ENCODE peak calls at places on chromosomes 12 and 14, in seven cellular contexts. C, J, O, H, F, U and G are unnamed samples.

GRCh38 chr14:28751467-28752058 is 15.0 kb upstream of the FOXG1 start:
- DNase-seq in O (peak), J (no peak), H (peak), C (peak), F (no peak), U (peak), G (peak)

GRCh38 chr14:92426237-92426636 is 87.3 kb upstream of the RIN3 start:
- DNase-seq in O (no peak), H (no peak), F (no peak), J (no peak), C (no peak), U (no peak), G (peak)

GRCh38 chr12:90999518-90999917 is 5.3 kb downstream of the EPYC start:
- DNase-seq in H (no peak), U (no peak), F (no peak), J (no peak), O (no peak), C (no peak), G (peak)

GRCh38 chr12:112916270-112916669 is 9.5 kb downstream of the OAS1 start:
- DNase-seq in C (no peak), U (no peak), H (no peak), J (no peak), O (no peak), F (no peak), G (no peak)

GRCh38 chr14:91350813-91351507 is 66.7 kb downstream of the CCDC88C start:
- DNase-seq in C (no peak), O (no peak), U (peak), F (no peak), J (no peak), H (no peak), G (no peak)

GRCh38 chr12:42589465-42590323 is at the start of gene PRICKLE1:
- DNase-seq in H (peak), F (no peak), J (peak), C (peak), U (no peak), O (no peak), G (peak)

GRCh38 chr12:82608706-82609105 is 78.0 kb upstream of the TMTC2 start:
- DNase-seq in F (no peak), U (no peak), C (no peak), O (no peak), H (no peak), J (no peak), G (peak)

GRCh38 chr12:1927751-1928351 is 9.4 kb upstream of the CACNA2D4 start:
- DNase-seq in C (no peak), J (no peak), F (no peak), U (no peak), H (peak), O (no peak), G (no peak)

GRCh38 chr12:89731614-89732013 is 23.0 kb upstream of the ATP2B1 start:
- DNase-seq in O (no peak), H (no peak), J (no peak), C (no peak), U (no peak), F (no peak), G (peak)

GRCh38 chr12:107992870-107993451 is 136.1 kb upstream of the WSCD2 start:
- DNase-seq in U (peak), J (peak), C (peak), F (peak), O (peak), H (peak), G (peak)

GRCh38 chr14:99073401-99073800 is 198.6 kb downstream of the BCL11B start:
- DNase-seq in O (no peak), H (no peak), J (no peak), C (no peak), U (no peak), F (no peak), G (no peak)

GRCh38 chr12:6112004-6112403 is 12.5 kb downstream of the VWF start:
- DNase-seq in U (no peak), H (peak), F (no peak), J (no peak), C (no peak), O (no peak), G (no peak)

GRCh38 chr14:55152052-55152753 is 23.2 kb downstream of the LGALS3 start:
- DNase-seq in H (no peak), F (no peak), C (no peak), U (no peak), J (no peak), O (no peak), G (peak)

GRCh38 chr12:17928708-17929366 is 161.2 kb downstream of the RERGL start:
- DNase-seq in H (no peak), O (peak), C (peak), U (no peak), J (no peak), F (peak), G (peak)

GRCh38 chr12:92899388-92900001 is 29.6 kb downstream of the EEA1 start:
- DNase-seq in U (no peak), J (no peak), H (peak), F (peak), C (peak), O (peak), G (peak)

GRCh38 chr14:55245657-55246268 is 25.5 kb upstream of the FBXO34 start:
- DNase-seq in U (no peak), C (no peak), F (no peak), H (no peak), O (peak), J (no peak), G (peak)

GRCh38 chr12:121933522-121934317 is 15.3 kb downstream of the CFAP251 start:
- DNase-seq in O (no peak), H (no peak), C (no peak), U (no peak), J (peak), F (peak), G (peak)

GRCh38 chr12:4648099-4648498 is 752 bp downstream of the AKAP3 start:
- DNase-seq in H (no peak), F (no peak), O (no peak), C (no peak), J (no peak), U (no peak), G (no peak)

GRCh38 chr12:31510034-31510433 is 80.9 kb downstream of the DENND5B start:
- DNase-seq in U (no peak), F (no peak), C (no peak), O (no peak), H (no peak), J (no peak), G (peak)

GRCh38 chr14:95480109-95480886 is 36.2 kb downstream of the SYNE3 start:
- DNase-seq in F (no peak), O (no peak), U (no peak), H (no peak), J (no peak), C (no peak), G (peak)

GRCh38 chr12:129459886-129460285 is 443.9 kb downstream of the TMEM132D start:
- DNase-seq in H (no peak), F (no peak), U (no peak), J (no peak), O (no peak), C (no peak), G (no peak)

GRCh38 chr12:19423531-19423930 is 15.8 kb upstream of the AEBP2 start:
- DNase-seq in J (no peak), C (no peak), O (no peak), U (no peak), H (no peak), F (no peak), G (no peak)

GRCh38 chr12:1318327-1319031 is 275.9 kb downstream of the FBXL14 start:
- DNase-seq in H (no peak), O (no peak), U (no peak), F (no peak), J (no peak), C (no peak), G (peak)

GRCh38 chr14:68458840-68459469 is 333.9 kb downstream of the ZFP36L1 start:
- DNase-seq in J (no peak), U (no peak), C (peak), H (peak), O (peak), F (no peak), G (peak)

GRCh38 chr14:50605776-50606175 is 45.8 kb downstream of the ATL1 start:
- DNase-seq in H (no peak), O (no peak), C (no peak), J (no peak), U (no peak), F (no peak), G (peak)

GRCh38 chr14:70257526-70257925 is 68.8 kb upstream of the SLC8A3 start:
- DNase-seq in H (no peak), C (no peak), U (no peak), J (peak), F (peak), O (no peak), G (no peak)

DNA sequence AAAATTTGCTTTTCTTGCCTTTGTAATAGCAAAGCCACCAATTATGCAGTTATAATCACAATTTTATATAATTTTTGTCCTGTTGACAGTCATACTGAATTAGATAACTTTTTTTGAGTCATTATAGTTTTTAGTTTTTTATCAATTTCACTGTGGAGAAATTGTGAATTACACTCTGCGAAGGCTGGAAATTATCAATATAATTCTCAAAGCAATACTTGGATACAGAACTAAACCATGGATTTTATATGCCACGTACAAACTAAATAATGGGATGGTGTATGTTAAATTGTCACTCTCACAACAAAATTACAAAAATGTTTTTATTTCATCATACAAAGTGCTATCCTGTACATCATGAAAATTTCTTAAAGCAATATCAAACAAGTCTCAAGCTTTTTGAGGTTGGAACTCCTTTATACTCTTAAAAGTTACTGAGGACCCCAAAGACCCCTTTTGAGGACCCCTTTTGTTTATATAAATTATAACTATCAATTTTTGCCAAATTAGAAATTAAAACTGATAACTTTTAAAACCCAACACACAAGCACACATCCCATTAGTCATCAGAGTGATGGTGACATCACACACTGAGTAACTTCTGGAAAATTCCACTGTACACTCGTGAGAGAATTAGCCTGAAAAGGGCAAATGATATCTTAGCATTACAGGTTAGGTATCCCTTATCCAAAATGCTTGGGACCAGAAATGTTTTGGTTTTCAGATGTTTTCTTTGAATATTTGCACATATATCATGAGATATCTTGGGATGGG is 19.8 kb upstream of the AQP2 start:
- DNase-seq in F (no peak), J (no peak), H (no peak), U (no peak), O (no peak), C (no peak), G (peak)
- TF ChIP-seq RFX5 in F (no peak), J (no peak), H (no peak), U (no peak), O (no peak), C (no peak), G (no peak)

DNA sequence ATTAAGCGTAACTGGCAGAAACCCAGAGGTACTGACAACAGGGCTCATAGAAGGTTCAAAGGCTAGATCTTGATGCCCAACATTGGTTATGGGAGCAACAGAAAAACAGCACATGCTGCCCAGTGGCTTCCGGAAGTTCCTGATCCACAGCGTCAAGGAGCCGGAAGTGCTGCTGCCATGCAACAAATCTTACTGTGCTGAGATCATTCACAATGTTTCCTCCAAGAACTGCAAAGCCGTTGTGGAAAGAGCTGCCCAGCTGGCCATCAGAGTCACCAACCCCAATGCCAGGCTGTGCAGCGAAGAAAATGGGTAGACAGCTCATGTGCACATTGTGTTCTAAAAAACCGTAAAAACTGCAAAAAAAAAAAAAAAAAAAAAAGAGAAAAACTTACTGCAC is 192.3 kb downstream of the MON2 start:
- DNase-seq in U (no peak), F (no peak), O (no peak), C (no peak), J (no peak), H (no peak), G (no peak)
- TF ChIP-seq RFX5 in U (no peak), F (no peak), O (no peak), C (no peak), J (no peak), H (no peak), G (no peak)

GRCh38 chr14:24734917-24735500 is 101.0 kb upstream of the GZMB start:
- DNase-seq in U (no peak), C (peak), O (peak), J (peak), F (no peak), H (peak), G (peak)
- TF ChIP-seq RFX5 in U (no peak), C (no peak), O (no peak), J (no peak), F (no peak), H (no peak), G (no peak)

DNA sequence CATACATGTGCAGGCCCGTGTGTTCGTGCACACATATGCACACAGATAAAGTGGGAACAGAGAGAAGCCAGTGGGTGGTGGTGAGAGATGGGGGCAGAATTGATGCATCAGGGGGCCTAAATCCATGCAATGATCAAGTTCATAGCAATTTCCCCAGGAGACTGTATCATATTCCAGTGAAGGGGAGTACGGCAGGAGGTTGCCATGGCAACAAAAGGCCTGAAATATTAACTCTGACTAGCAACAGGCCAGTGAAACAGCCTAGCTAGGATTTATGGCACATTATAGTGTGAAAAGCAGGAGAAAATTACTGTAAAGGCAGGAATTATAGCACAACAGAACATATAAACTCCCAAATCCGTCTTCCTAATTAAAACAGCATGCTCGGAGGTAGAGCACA is 806.4 kb downstream of the DIO2 start:
- DNase-seq in C (no peak), F (no peak), J (no peak), O (no peak), U (no peak), H (no peak), G (peak)
- TF ChIP-seq RFX5 in C (no peak), F (no peak), J (no peak), O (no peak), U (no peak), H (no peak), G (no peak)

GRCh38 chr12:23536293-23536692 is 413.2 kb downstream of the SOX5 start:
- DNase-seq in F (no peak), H (no peak), J (no peak), C (no peak), O (no peak), U (peak), G (no peak)
- TF ChIP-seq RFX5 in F (no peak), H (no peak), J (no peak), C (no peak), O (no peak), U (no peak), G (no peak)